ENCODE peak calls at places on chromosomes 3 and 15, in five cellular contexts. O is putamen, U is pons, V is fibroblast of pulmonary artery, I is EH. Y is an unnamed sample.

GRCh38 chr3:29695201-29695904 is 414.5 kb downstream of the RBMS3 start:
- DNase-seq in O (no peak), U (no peak), V (peak), I (peak), Y (peak)

GRCh38 chr3:194375921-194376570 is 6.5 kb upstream of the LRRC15 start:
- DNase-seq in O (no peak), U (no peak), V (no peak), I (no peak), Y (no peak)

GRCh38 chr15:33476076-33476475 is 165.3 kb downstream of the RYR3 start:
- DNase-seq in O (no peak), U (no peak), V (no peak), I (no peak), Y (no peak)

GRCh38 chr3:67001086-67001861 is 3.2 kb downstream of the KBTBD8 start:
- DNase-seq in O (peak), U (no peak), V (no peak), I (no peak), Y (no peak)

GRCh38 chr3:185693985-185694675 is 108.0 kb downstream of the SENP2 start:
- DNase-seq in O (no peak), U (no peak), V (peak), I (peak), Y (peak)

GRCh38 chr3:193826126-193826795 is 233.3 kb downstream of the OPA1 start:
- DNase-seq in O (no peak), U (no peak), V (peak), I (peak), Y (peak)

GRCh38 chr3:55486101-55486856 is 827 bp downstream of the WNT5A start:
- DNase-seq in O (no peak), U (peak), V (peak), I (peak), Y (peak)

GRCh38 chr3:107085261-107085660 is 292.0 kb upstream of the CCDC54 start:
- DNase-seq in O (no peak), U (no peak), V (peak), I (peak), Y (peak)

GRCh38 chr15:59904450-59904979 is 99.6 kb upstream of the FOXB1 start:
- DNase-seq in O (no peak), U (no peak), V (no peak), I (no peak), Y (no peak)

GRCh38 chr3:115494826-115495225 is 128.5 kb upstream of the GAP43 start:
- DNase-seq in O (no peak), U (peak), V (no peak), I (no peak), Y (no peak)

GRCh38 chr3:20136231-20136630 is 49.8 kb downstream of the SGO1 start:
- DNase-seq in O (no peak), U (no peak), V (peak), I (no peak), Y (peak)

GRCh38 chr15:59321000-59321689 is 51.5 kb downstream of the MYO1E start:
- DNase-seq in O (no peak), U (no peak), V (no peak), I (no peak), Y (no peak)

GRCh38 chr15:100918690-100919480 is at the start of gene LRRK1:
- DNase-seq in O (no peak), U (no peak), V (peak), I (peak), Y (peak)

GRCh38 chr15:32781781-32782180 is 64.0 kb downstream of the GREM1 start:
- DNase-seq in O (no peak), U (no peak), V (no peak), I (peak), Y (no peak)

GRCh38 chr15:40344217-40344616 is 3.5 kb upstream of the CCDC9B start:
- DNase-seq in O (no peak), U (no peak), V (peak), I (peak), Y (peak)

GRCh38 chr15:29133791-29134190 is 135.8 kb downstream of the NSMCE3 start:
- DNase-seq in O (no peak), U (no peak), V (no peak), I (no peak), Y (no peak)

GRCh38 chr3:126329927-126330725 is 27.1 kb downstream of the KLF15 start:
- DNase-seq in O (no peak), U (no peak), V (no peak), I (no peak), Y (no peak)

GRCh38 chr15:41944313-41944940 is 27.9 kb downstream of the EHD4 start:
- DNase-seq in O (no peak), U (no peak), V (peak), I (peak), Y (peak)

GRCh38 chr15:28930476-28931291 is 44.9 kb downstream of the APBA2 start:
- DNase-seq in O (no peak), U (no peak), V (no peak), I (no peak), Y (no peak)

GRCh38 chr3:62667714-62668113 is 207.5 kb downstream of the CADPS start:
- DNase-seq in O (no peak), U (no peak), V (no peak), I (no peak), Y (no peak)

GRCh38 chr15:55530861-55531313 is 22.9 kb upstream of the DNAAF4 start:
- DNase-seq in O (no peak), U (no peak), V (peak), I (peak), Y (peak)

GRCh38 chr3:138043266-138044029 is 33.5 kb downstream of the CLDN18 start:
- DNase-seq in O (no peak), U (no peak), V (peak), I (peak), Y (peak)

GRCh38 chr15:52511084-52511483 is 17.6 kb downstream of the MYO5A start:
- DNase-seq in O (no peak), U (no peak), V (no peak), I (peak), Y (no peak)

GRCh38 chr3:186108106-186108940 is 566 bp downstream of the ETV5 start:
- DNase-seq in O (no peak), U (peak), V (peak), I (peak), Y (peak)

GRCh38 chr3:49410844-49411549 is 779 bp downstream of the RHOA start:
- DNase-seq in O (no peak), U (no peak), V (no peak), I (no peak), Y (no peak)

GRCh38 chr3:30091611-30092135 is 514.7 kb upstream of the TGFBR2 start:
- DNase-seq in O (no peak), U (no peak), V (no peak), I (no peak), Y (no peak)

GRCh38 chr3:52176188-52176752 is 21.7 kb upstream of the ALAS1 start:
- DNase-seq in O (no peak), U (no peak), V (no peak), I (no peak), Y (no peak)

GRCh38 chr15:67063689-67064606 is 1.5 kb upstream of the SMAD3 start:
- DNase-seq in O (peak), U (no peak), V (no peak), I (no peak), Y (no peak)

GRCh38 chr15:48927181-48927580 is 36.5 kb downstream of the SHC4 start:
- DNase-seq in O (no peak), U (no peak), V (no peak), I (no peak), Y (no peak)

GRCh38 chr15:70236306-70237103 is 138.8 kb upstream of the TLE3 start:
- DNase-seq in O (no peak), U (no peak), V (peak), I (peak), Y (peak)

Y was measured in fibroblast of the aortic adventitia.